ENCODE peak calls at places on chromosomes 7 and 10, in five cellular contexts. One of them, this sample, is unnamed.

GRCh38 chr10:112754001-112754411 is 196.0 kb upstream of the TCF7L2 start:
- DNase-seq in vagina: no peak
- DNase-seq in M059J: no peak
- DNase-seq in B cell: no peak
- DNase-seq in NCI-H460: no peak
- DNase-seq in this sample: no peak

GRCh38 chr10:61798711-61799110 is 102.8 kb upstream of the ARID5B start:
- DNase-seq in vagina: no peak
- DNase-seq in M059J: peak
- DNase-seq in B cell: no peak
- DNase-seq in NCI-H460: no peak
- DNase-seq in this sample: no peak

GRCh38 chr10:113854757-113855626 is 531 bp downstream of the NHLRC2 start:
- DNase-seq in vagina: no peak
- DNase-seq in M059J: peak
- DNase-seq in B cell: peak
- DNase-seq in NCI-H460: no peak
- DNase-seq in this sample: peak

GRCh38 chr10:78934499-78934898 is 134.3 kb upstream of the ZMIZ1 start:
- DNase-seq in vagina: no peak
- DNase-seq in M059J: peak
- DNase-seq in B cell: no peak
- DNase-seq in NCI-H460: no peak
- DNase-seq in this sample: no peak

GRCh38 chr10:117553171-117553814 is 10.7 kb downstream of the EMX2 start:
- DNase-seq in vagina: no peak
- DNase-seq in M059J: no peak
- DNase-seq in B cell: no peak
- DNase-seq in NCI-H460: no peak
- DNase-seq in this sample: no peak

GRCh38 chr7:30893357-30893756 is 18.3 kb upstream of the AQP1 start:
- DNase-seq in vagina: no peak
- DNase-seq in M059J: no peak
- DNase-seq in B cell: no peak
- DNase-seq in NCI-H460: no peak
- DNase-seq in this sample: no peak

GRCh38 chr7:127365164-127365956 is 27.1 kb downstream of the ZNF800 start:
- DNase-seq in vagina: no peak
- DNase-seq in M059J: no peak
- DNase-seq in B cell: no peak
- DNase-seq in NCI-H460: no peak
- DNase-seq in this sample: no peak

GRCh38 chr7:157753713-157754415 is 417.1 kb downstream of the DNAJB6 start:
- DNase-seq in vagina: no peak
- DNase-seq in M059J: no peak
- DNase-seq in B cell: no peak
- DNase-seq in NCI-H460: no peak
- DNase-seq in this sample: no peak

This sample was measured in HCT116.